ENCODE peak calls at places on chromosomes 6 and 20, in seven cellular contexts. N is body of pancreas, C is fibroblast of lung, U is mesendoderm, M is stomach, K is AG04450, S is upper lobe of right lung. R is an unnamed sample.

GRCh38 chr20:8664778-8665177 is 404.1 kb upstream of the PLCB4 start:
- DNase-seq in C (no peak), S (no peak), M (no peak), N (no peak), K (no peak), U (peak), R (no peak)

GRCh38 chr20:11511816-11512215 is 405.9 kb upstream of the BTBD3 start:
- DNase-seq in U (peak), C (no peak), M (no peak), K (no peak), S (no peak), N (no peak), R (no peak)

GRCh38 chr20:33172781-33173180 is 4.8 kb downstream of the BPIFA2 start:
- DNase-seq in N (no peak), U (no peak), M (no peak), C (no peak), S (no peak), K (no peak), R (no peak)

GRCh38 chr20:43949741-43950618 is 35.3 kb downstream of the TOX2 start:
- DNase-seq in U (no peak), K (no peak), M (peak), N (no peak), S (no peak), C (no peak), R (no peak)

GRCh38 chr6:35190306-35190705 is 23.4 kb upstream of the SCUBE3 start:
- DNase-seq in S (no peak), N (no peak), U (no peak), C (no peak), K (no peak), M (no peak), R (no peak)

GRCh38 chr6:82169138-82169876 is 78.2 kb downstream of the IBTK start:
- DNase-seq in C (no peak), N (no peak), U (no peak), M (no peak), K (no peak), S (no peak), R (no peak)

GRCh38 chr6:14638932-14639875 is 521.6 kb downstream of the CD83 start:
- DNase-seq in N (no peak), S (no peak), U (peak), C (peak), M (no peak), K (no peak), R (no peak)

GRCh38 chr20:1317545-1318255 is 11.2 kb downstream of the SDCBP2 start:
- DNase-seq in N (no peak), U (no peak), K (no peak), M (no peak), C (peak), S (no peak), R (no peak)

GRCh38 chr6:148128014-148128730 is 214.5 kb upstream of the SASH1 start:
- DNase-seq in S (no peak), K (no peak), U (no peak), N (no peak), M (no peak), C (no peak), R (no peak)

GRCh38 chr20:57479196-57479595 is 45.7 kb downstream of the CTCFL start:
- DNase-seq in N (no peak), C (no peak), M (no peak), U (no peak), K (no peak), S (peak), R (no peak)

GRCh38 chr6:34284563-34285545 is 36.0 kb upstream of the SMIM29 start:
- DNase-seq in K (peak), M (peak), U (no peak), S (peak), N (peak), C (peak), R (peak)

GRCh38 chr20:45934046-45934586 is 367 bp upstream of the PCIF1 start:
- DNase-seq in M (peak), S (peak), N (peak), U (peak), C (peak), K (no peak), R (no peak)

GRCh38 chr6:81748946-81749345 is 3.5 kb downstream of the TENT5A start:
- DNase-seq in C (no peak), N (no peak), S (no peak), M (no peak), K (no peak), U (no peak), R (no peak)

GRCh38 chr6:117616971-117617765 is 14.9 kb upstream of the GOPC start:
- DNase-seq in S (no peak), C (no peak), M (no peak), K (no peak), U (peak), N (no peak), R (no peak)

GRCh38 chr6:53986165-53986720 is 125.0 kb upstream of the MLIP start:
- DNase-seq in K (peak), C (peak), M (no peak), N (peak), U (peak), S (no peak), R (no peak)

GRCh38 chr6:20565291-20565690 is 31.0 kb downstream of the CDKAL1 start:
- DNase-seq in U (no peak), N (no peak), M (no peak), K (no peak), C (no peak), S (no peak), R (no peak)

GRCh38 chr6:166402582-166403277 is 20.0 kb upstream of the MPC1 start:
- DNase-seq in K (no peak), N (no peak), U (peak), M (no peak), C (no peak), S (no peak), R (no peak)

GRCh38 chr20:57306747-57307146 is 22.9 kb upstream of the SPO11 start:
- DNase-seq in N (no peak), U (no peak), K (no peak), C (no peak), M (no peak), S (no peak), R (no peak)

GRCh38 chr20:33685328-33686007 is 717 bp downstream of the E2F1 start:
- DNase-seq in M (no peak), N (no peak), C (no peak), S (no peak), U (peak), K (no peak), R (peak)

GRCh38 chr6:150967381-150967780 is 101.9 kb downstream of the MTHFD1L start:
- DNase-seq in S (no peak), C (no peak), K (no peak), M (no peak), N (no peak), U (no peak), R (no peak)

GRCh38 chr6:41768545-41769308 is 11.0 kb downstream of the FRS3 start:
- DNase-seq in C (no peak), K (no peak), S (peak), N (no peak), U (peak), M (peak), R (no peak)

DNA sequence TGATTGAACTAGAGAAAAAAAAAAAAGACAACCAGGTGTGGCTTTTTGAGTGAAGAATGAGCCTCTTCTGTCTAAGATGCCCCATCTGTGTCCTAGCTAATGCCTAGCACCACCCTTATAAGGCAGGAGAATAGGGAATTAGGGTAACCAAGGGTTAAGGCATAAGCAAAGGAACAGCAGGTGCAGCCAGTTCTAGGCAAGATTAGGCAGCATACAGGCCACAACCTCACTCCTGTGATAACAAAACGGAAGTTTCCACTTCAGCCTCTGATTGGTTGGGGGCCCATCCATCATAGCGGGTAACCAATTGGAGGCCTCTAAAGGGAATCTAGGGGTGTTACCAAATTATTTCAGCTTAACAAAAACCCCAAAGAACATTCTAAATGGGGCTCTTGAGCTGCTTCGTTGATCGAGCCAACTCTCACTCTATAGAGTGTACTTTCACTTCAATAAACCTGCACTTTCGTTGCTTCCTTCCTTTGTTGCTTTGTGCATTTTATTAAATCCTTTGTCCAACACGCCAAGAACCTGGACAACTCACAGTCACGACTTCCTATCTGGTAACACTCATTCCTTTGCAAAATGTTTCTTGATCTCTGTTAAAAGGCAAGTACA is 61.9 kb upstream of the TAGAP start:
- DNase-seq in C (peak), U (peak), S (no peak), M (peak), K (no peak), N (peak), R (peak)
- H3K4me3 ChIP-seq in C (no peak), U (no peak), S (peak), M (no peak), K (no peak), N (no peak), R (no peak)

DNA sequence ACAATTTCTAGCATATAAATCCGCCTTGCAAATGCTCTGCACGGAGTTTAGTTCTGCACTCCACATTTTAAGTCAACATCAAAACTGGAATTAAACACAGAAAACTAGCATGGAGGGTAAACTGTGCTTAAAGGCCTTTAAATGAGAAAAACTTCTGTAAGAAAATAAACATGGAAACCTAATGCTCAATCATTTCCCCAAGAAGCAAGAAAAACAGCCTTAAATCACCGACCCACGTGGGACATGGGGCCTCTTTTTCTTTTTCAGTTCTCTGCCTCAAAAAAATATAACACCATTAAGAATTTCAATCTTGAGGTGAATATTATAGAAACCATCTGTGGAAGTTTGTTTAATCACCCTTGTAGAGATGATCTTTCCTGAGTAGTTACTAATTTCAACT is 5.4 kb downstream of the SIM1 start:
- DNase-seq in K (no peak), M (no peak), N (no peak), C (no peak), U (no peak), S (no peak), R (no peak)
- H3K27ac ChIP-seq in K (no peak), M (no peak), N (peak), C (no peak), U (no peak), S (no peak), R (no peak)

GRCh38 chr6:24911983-24912382 is 23.8 kb downstream of the RIPOR2 start:
- DNase-seq in S (no peak), U (no peak), N (no peak), K (no peak), M (no peak), C (no peak), R (no peak)
- H3K4me3 ChIP-seq in S (no peak), U (no peak), N (no peak), K (no peak), M (peak), C (no peak), R (peak)

GRCh38 chr6:149166747-149167146 is 150.8 kb upstream of the TAB2 start:
- DNase-seq in C (peak), M (no peak), S (no peak), N (no peak), K (no peak), U (no peak), R (no peak)
- H3K27ac ChIP-seq in C (no peak), M (no peak), S (no peak), N (no peak), K (no peak), U (no peak), R (no peak)

GRCh38 chr6:140540743-140541142 is 1166.3 kb upstream of the CITED2 start:
- DNase-seq in C (no peak), S (no peak), K (no peak), U (no peak), N (no peak), M (no peak), R (no peak)

GRCh38 chr6:140537834-140538680 is 1163.6 kb upstream of the CITED2 start:
- DNase-seq in N (no peak), U (peak), S (no peak), K (peak), M (no peak), C (peak), R (peak)

GRCh38 chr6:140541288-140541687 is 1166.8 kb upstream of the CITED2 start:
- DNase-seq in M (no peak), K (no peak), U (no peak), N (no peak), S (no peak), C (no peak), R (no peak)

GRCh38 chr6:140537211-140537610 is 1162.8 kb upstream of the CITED2 start:
- DNase-seq in K (no peak), U (peak), N (no peak), C (no peak), S (no peak), M (no peak), R (no peak)

GRCh38 chr6:140538926-140539325 is 1164.5 kb upstream of the CITED2 start:
- DNase-seq in C (no peak), K (no peak), S (no peak), U (peak), N (no peak), M (no peak), R (no peak)
- H3K4me3 ChIP-seq in C (no peak), K (no peak), S (no peak), U (no peak), N (no peak), M (no peak), R (no peak)

DNA sequence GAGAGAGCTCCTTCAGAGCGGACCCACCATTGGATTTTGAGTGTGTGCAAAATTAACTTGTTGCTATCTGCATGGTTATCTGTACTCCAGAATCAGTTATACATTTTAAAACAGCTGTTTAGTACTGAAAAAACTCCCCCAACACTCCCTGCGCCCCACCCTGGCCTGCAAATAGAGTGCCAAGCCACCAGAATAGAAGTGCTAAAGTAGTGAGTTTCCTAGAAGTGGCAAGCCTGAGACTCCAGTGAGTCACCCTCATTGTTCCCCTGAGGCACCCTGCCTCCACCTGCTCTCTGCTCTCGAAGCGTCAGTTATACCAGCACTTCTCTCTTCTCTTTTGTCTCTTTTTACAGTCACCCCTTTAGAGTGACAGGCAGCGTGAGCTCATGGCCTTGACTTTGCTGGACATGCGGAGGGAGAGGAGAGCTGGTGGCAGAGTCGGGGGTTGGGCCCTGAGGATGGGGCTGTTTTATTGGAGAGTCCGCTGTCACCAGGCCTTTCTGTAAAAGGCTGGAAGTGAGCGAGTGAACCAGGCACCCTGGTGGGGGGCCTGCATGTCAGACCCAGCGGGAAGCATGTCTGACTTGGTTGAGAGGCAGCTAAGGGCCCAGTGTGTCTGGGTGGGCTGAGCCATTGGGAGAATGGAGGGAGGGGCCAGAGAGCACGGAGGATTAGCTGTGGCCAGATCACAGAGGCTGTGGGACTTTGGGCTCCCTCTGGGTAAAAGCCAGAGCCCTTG is 10.4 kb downstream of the IGF2R start:
- DNase-seq in M (peak), S (no peak), C (no peak), U (peak), N (no peak), K (no peak), R (no peak)
- H3K27ac ChIP-seq in M (peak), S (peak), C (no peak), U (peak), N (peak), K (no peak), R (peak)

DNA sequence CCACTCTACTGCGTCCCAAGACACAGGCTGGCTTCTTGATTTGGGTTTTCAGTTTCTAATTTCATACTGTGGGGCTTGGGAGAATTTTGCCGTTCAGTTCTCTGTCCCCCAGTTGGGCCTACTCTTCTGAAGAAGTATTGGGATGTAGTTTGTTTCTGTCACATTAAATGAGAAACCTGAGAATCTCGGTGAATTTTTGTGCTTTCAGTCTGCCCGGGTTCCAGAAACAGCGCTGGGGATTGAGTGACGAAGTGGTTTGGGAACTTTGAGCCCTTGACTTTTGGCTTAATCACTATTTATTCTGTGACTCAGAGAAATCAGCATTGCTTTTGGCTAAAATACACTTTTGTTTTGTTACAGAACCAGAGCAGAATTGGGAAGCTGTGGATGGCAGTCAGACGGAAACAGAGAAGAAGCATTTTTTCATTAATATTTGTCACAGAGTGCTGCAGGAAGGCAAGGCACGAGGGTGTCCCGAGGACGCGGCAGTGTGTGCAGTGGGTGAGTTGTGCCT is 74.0 kb downstream of the IGF2R start:
- DNase-seq in C (peak), K (no peak), M (no peak), N (no peak), S (no peak), U (no peak), R (no peak)
- H3K4me3 ChIP-seq in C (no peak), K (no peak), M (no peak), N (no peak), S (no peak), U (no peak), R (no peak)

DNA sequence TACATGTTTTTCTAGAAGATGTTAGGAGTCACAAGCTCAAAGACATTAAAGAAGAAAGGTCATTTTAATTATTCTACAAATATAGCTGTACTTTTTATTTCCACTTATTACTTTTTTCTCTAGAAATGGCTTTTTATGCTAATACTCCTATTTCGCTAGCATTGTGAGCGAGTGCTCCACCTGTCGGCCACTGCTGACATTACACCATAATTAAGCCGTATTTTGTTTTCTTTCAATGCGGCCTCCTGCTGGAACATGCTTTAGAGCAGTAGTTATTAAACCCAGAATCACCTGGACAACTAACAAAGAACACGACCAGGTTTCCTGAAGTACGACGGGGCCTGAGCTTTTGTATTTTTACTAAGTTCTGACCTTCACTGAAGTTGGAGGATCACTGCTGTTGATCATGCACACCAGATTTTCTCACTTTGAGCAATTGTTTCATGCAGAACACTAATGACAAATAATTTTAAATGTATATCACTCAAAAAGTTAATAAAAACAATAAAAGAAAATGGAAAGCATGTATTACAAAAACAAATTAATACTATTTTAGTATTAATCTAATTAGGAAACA is 74.1 kb upstream of the PAK5 start:
- DNase-seq in M (peak), C (peak), K (peak), U (peak), S (no peak), N (peak), R (peak)
- H3K27ac ChIP-seq in M (no peak), C (no peak), K (no peak), U (no peak), S (no peak), N (no peak), R (no peak)

GRCh38 chr6:131183427-131184095 is 48.3 kb downstream of the AKAP7 start:
- DNase-seq in S (no peak), N (no peak), U (peak), M (no peak), C (no peak), K (no peak), R (no peak)
- H3K4me3 ChIP-seq in S (no peak), N (no peak), U (no peak), M (no peak), C (no peak), K (no peak), R (no peak)

GRCh38 chr6:86511962-86512361 is 425.4 kb upstream of the HTR1E start:
- DNase-seq in C (no peak), S (no peak), N (no peak), U (no peak), K (no peak), M (no peak), R (no peak)

GRCh38 chr6:86502522-86502921 is 434.8 kb upstream of the HTR1E start:
- DNase-seq in U (peak), K (no peak), M (no peak), S (no peak), N (no peak), C (no peak), R (no peak)

GRCh38 chr6:86508230-86508629 is 429.1 kb upstream of the HTR1E start:
- DNase-seq in N (no peak), U (no peak), S (no peak), K (no peak), C (no peak), M (no peak), R (no peak)
- H3K27ac ChIP-seq in N (no peak), U (no peak), S (no peak), K (no peak), C (no peak), M (no peak), R (no peak)

R was measured in uterus.